ENCODE peak calls at places on chromosomes 4 and X, in ten cellular contexts. W, G, O, J, K, N, F, X, R and Z are unnamed samples.

GRCh38 chrX:10666102-10666501 is 45.7 kb upstream of the MID1 start:
- DNase-seq in O (no peak), G (no peak), N (no peak), F (no peak), R (no peak), K (no peak), J (no peak), X (no peak), W (no peak), Z (no peak)

GRCh38 chr4:148076964-148077363 is 345.1 kb downstream of the ARHGAP10 start:
- DNase-seq in J (no peak), N (no peak), G (no peak), F (no peak), R (no peak), W (no peak), O (no peak), X (no peak), K (no peak), Z (no peak)

GRCh38 chrX:40090050-40090804 is 7.5 kb downstream of the BCOR start:
- DNase-seq in O (no peak), R (no peak), K (no peak), F (no peak), J (no peak), X (no peak), W (peak), N (peak), G (no peak), Z (no peak)

GRCh38 chrX:149540621-149541520 is at the start of gene EOLA1:
- DNase-seq in O (peak), R (peak), K (peak), N (no peak), G (peak), J (peak), W (peak), X (no peak), F (peak), Z (peak)

GRCh38 chr4:147734496-147734895 is 2.6 kb downstream of the ARHGAP10 start:
- DNase-seq in W (no peak), G (no peak), X (no peak), R (no peak), F (no peak), K (no peak), N (no peak), O (no peak), J (no peak), Z (no peak)

GRCh38 chr4:67909910-67910905 is 26.4 kb upstream of the TMPRSS11D start:
- DNase-seq in N (no peak), K (no peak), J (no peak), F (no peak), G (no peak), R (no peak), W (no peak), O (no peak), X (no peak), Z (no peak)

GRCh38 chr4:150591284-150591874 is 9.4 kb downstream of the MAB21L2 start:
- DNase-seq in W (no peak), N (no peak), R (no peak), F (no peak), J (no peak), X (no peak), G (no peak), K (no peak), O (no peak), Z (peak)

GRCh38 chr4:20612313-20612712 is 87.9 kb upstream of the PACRGL start:
- DNase-seq in K (no peak), X (no peak), F (no peak), N (no peak), R (no peak), J (no peak), W (no peak), O (no peak), G (no peak), Z (no peak)

GRCh38 chrX:139826065-139827044 is 106.5 kb downstream of the ATP11C start:
- DNase-seq in G (no peak), W (peak), O (no peak), X (no peak), N (no peak), R (peak), F (no peak), J (no peak), K (peak), Z (no peak)

GRCh38 chrX:153667281-153667831 is 6.3 kb downstream of the PNCK start:
- DNase-seq in N (no peak), O (peak), R (no peak), W (no peak), G (no peak), K (no peak), J (no peak), X (no peak), F (no peak), Z (no peak)

GRCh38 chr4:128846063-128846462 is 36.6 kb downstream of the JADE1 start:
- DNase-seq in F (no peak), G (no peak), N (no peak), O (no peak), W (peak), X (no peak), J (no peak), R (no peak), K (no peak), Z (no peak)

GRCh38 chrX:108397627-108398392 is 40.4 kb downstream of the COL4A6 start:
- DNase-seq in R (no peak), N (no peak), F (no peak), W (no peak), J (no peak), X (peak), K (no peak), O (no peak), G (no peak), Z (no peak)

GRCh38 chr4:182540496-182540895 is 297.3 kb downstream of the TENM3 start:
- DNase-seq in J (no peak), O (no peak), X (no peak), W (no peak), R (no peak), K (no peak), N (no peak), G (no peak), F (no peak), Z (no peak)

GRCh38 chr4:76216521-76216920 is 2.9 kb upstream of the SCARB2 start:
- DNase-seq in W (no peak), O (peak), N (no peak), X (no peak), K (no peak), R (no peak), G (no peak), J (no peak), F (no peak), Z (no peak)

GRCh38 chr4:87228561-87228860 is 8.1 kb upstream of the KLHL8 start:
- DNase-seq in N (no peak), F (no peak), G (no peak), R (no peak), X (no peak), K (no peak), W (no peak), J (no peak), O (no peak), Z (no peak)

GRCh38 chr4:184746532-184746870 is 12.6 kb upstream of the CENPU start:
- DNase-seq in G (peak), F (no peak), R (peak), W (peak), J (peak), K (peak), N (peak), X (peak), O (no peak), Z (no peak)

GRCh38 chr4:54215379-54216072 is 13.6 kb upstream of the PDGFRA start:
- DNase-seq in O (no peak), X (no peak), F (no peak), K (no peak), J (no peak), N (no peak), W (no peak), R (no peak), G (no peak), Z (no peak)

GRCh38 chr4:6991249-6991648 is 51.9 kb upstream of the TADA2B start:
- DNase-seq in G (no peak), F (no peak), J (peak), R (no peak), N (no peak), O (no peak), X (no peak), W (no peak), K (no peak), Z (peak)

GRCh38 chrX:134658002-134658401 is 269 bp downstream of the PLAC1 start:
- DNase-seq in G (no peak), W (no peak), J (no peak), K (no peak), R (no peak), X (no peak), F (no peak), N (no peak), O (no peak), Z (no peak)

GRCh38 chr4:81173213-81173612 is 41.8 kb downstream of the PRKG2 start:
- DNase-seq in F (no peak), J (no peak), G (no peak), O (no peak), R (no peak), X (no peak), W (no peak), K (no peak), N (no peak), Z (no peak)

GRCh38 chr4:53185853-53186590 is 179.8 kb downstream of the SCFD2 start:
- DNase-seq in W (no peak), X (no peak), F (no peak), O (no peak), R (no peak), J (no peak), G (no peak), K (no peak), N (no peak), Z (no peak)

GRCh38 chr4:78784255-78784654 is 8.1 kb downstream of the BMP2K start:
- DNase-seq in J (no peak), G (no peak), R (peak), K (no peak), W (no peak), F (no peak), O (no peak), X (no peak), N (no peak), Z (no peak)

GRCh38 chrX:133414399-133415275 is 652 bp downstream of the GPC4 start:
- DNase-seq in O (peak), J (no peak), X (no peak), W (no peak), K (no peak), F (no peak), R (no peak), N (peak), G (peak), Z (peak)

GRCh38 chr4:99847362-99847976 is 30.8 kb downstream of the DAPP1 start:
- DNase-seq in J (no peak), X (no peak), R (no peak), W (no peak), N (no peak), G (peak), F (no peak), O (no peak), K (no peak), Z (no peak)

GRCh38 chrX:3384330-3384729 is 37.9 kb upstream of the MXRA5 start:
- DNase-seq in R (no peak), O (no peak), N (no peak), X (no peak), J (no peak), K (no peak), F (no peak), W (no peak), G (no peak), Z (no peak)

GRCh38 chr4:31807036-31807435 is 1086.9 kb downstream of the PCDH7 start:
- DNase-seq in K (no peak), W (no peak), N (no peak), G (no peak), R (no peak), X (no peak), F (no peak), J (no peak), O (no peak), Z (no peak)

GRCh38 chrX:30582664-30583063 is 5.1 kb upstream of the TASL start:
- DNase-seq in J (no peak), X (no peak), K (no peak), N (no peak), R (no peak), W (no peak), O (no peak), G (no peak), F (no peak), Z (no peak)

GRCh38 chr4:181711387-181711786 is 531.8 kb upstream of the TENM3 start:
- DNase-seq in K (no peak), J (no peak), O (no peak), N (no peak), G (no peak), F (no peak), W (no peak), X (no peak), R (no peak), Z (no peak)

GRCh38 chrX:134377537-134377936 is 82.4 kb upstream of the HPRT1 start:
- DNase-seq in O (no peak), K (no peak), X (no peak), F (no peak), G (peak), R (no peak), N (peak), J (no peak), W (peak), Z (no peak)

GRCh38 chrX:71282514-71283408 is 674 bp upstream of the NONO start:
- DNase-seq in J (no peak), W (no peak), N (no peak), F (no peak), O (no peak), G (peak), K (no peak), R (peak), X (peak), Z (no peak)

GRCh38 chrX:34778961-34779360 is 121.9 kb upstream of the TMEM47 start:
- DNase-seq in N (no peak), K (no peak), F (no peak), W (no peak), R (peak), O (no peak), J (no peak), X (no peak), G (no peak), Z (no peak)

GRCh38 chr4:10456270-10457254 is 664 bp downstream of the ZNF518B start:
- DNase-seq in F (peak), J (no peak), O (peak), N (peak), G (peak), X (peak), R (no peak), W (peak), K (peak), Z (peak)

GRCh38 chrX:40845331-40845911 is 110.1 kb upstream of the MED14 start:
- DNase-seq in G (peak), X (no peak), O (no peak), W (no peak), K (no peak), J (no peak), N (peak), F (no peak), R (peak), Z (no peak)

GRCh38 chr4:17347445-17347844 is 164.4 kb downstream of the QDPR start:
- DNase-seq in K (no peak), O (no peak), X (peak), W (peak), R (no peak), G (peak), J (no peak), F (no peak), N (no peak), Z (no peak)

GRCh38 chr4:64068096-64068495 is 341.2 kb downstream of the TECRL start:
- DNase-seq in R (no peak), G (no peak), W (no peak), X (no peak), O (no peak), F (no peak), N (no peak), J (no peak), K (no peak), Z (no peak)

GRCh38 chr4:183097251-183098079 is 1.6 kb upstream of the WWC2 start:
- DNase-seq in W (no peak), G (no peak), F (peak), J (no peak), N (peak), K (peak), O (peak), R (no peak), X (no peak), Z (no peak)

GRCh38 chr4:173560896-173561295 is 30.9 kb upstream of the HAND2 start:
- DNase-seq in N (no peak), K (no peak), X (no peak), W (no peak), J (no peak), G (no peak), O (no peak), R (no peak), F (no peak), Z (no peak)

GRCh38 chr4:8274772-8275241 is 5.3 kb downstream of the HTRA3 start:
- DNase-seq in F (no peak), G (peak), K (peak), J (peak), W (peak), O (peak), R (peak), X (no peak), N (peak), Z (peak)
- TF ChIP-seq CTCF in F (no peak), G (no peak), K (no peak), J (peak), W (no peak), O (no peak), R (peak), X (no peak), N (peak), Z (peak)

GRCh38 chrX:19814778-19815177 is 72.6 kb downstream of the SH3KBP1 start:
- DNase-seq in K (no peak), N (no peak), X (no peak), J (no peak), O (no peak), W (no peak), G (no peak), F (no peak), R (no peak), Z (no peak)

GRCh38 chrX:19811807-19812604 is 75.4 kb downstream of the SH3KBP1 start:
- DNase-seq in O (no peak), J (no peak), G (no peak), R (no peak), X (no peak), K (no peak), W (no peak), N (no peak), F (no peak), Z (no peak)

GRCh38 chrX:19810370-19810769 is 77.0 kb downstream of the SH3KBP1 start:
- DNase-seq in R (no peak), K (no peak), N (no peak), F (no peak), G (no peak), X (no peak), O (no peak), W (no peak), J (no peak), Z (no peak)

GRCh38 chrX:19810809-19811208 is 76.6 kb downstream of the SH3KBP1 start:
- DNase-seq in K (no peak), W (no peak), N (no peak), R (no peak), J (no peak), O (no peak), G (no peak), X (no peak), F (no peak), Z (no peak)

DNA sequence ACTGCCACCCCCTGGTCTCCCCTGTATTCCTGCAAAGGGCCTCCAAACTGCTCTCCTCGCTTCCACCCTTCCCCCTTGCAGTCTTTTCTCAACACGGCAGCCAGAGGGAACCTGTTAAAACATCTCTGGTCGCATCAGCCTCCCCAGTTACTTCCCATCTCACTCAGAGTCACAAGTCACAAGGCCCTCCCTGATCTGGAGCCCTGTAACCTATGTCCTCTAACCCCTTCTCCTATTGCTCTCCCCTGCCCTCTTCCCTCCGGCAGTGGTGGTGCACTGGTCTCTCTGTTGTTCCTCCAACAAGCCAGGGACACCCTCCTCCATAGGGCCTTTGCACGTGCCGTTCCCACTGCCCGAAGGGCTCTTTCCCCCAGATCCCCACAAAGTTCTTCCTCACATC is 73.2 kb downstream of the SH3KBP1 start:
- DNase-seq in K (peak), G (no peak), O (no peak), F (no peak), X (no peak), J (no peak), W (no peak), N (no peak), R (no peak), Z (no peak)
- TF ChIP-seq CTCF in K (no peak), G (no peak), O (no peak), F (no peak), X (no peak), J (no peak), W (no peak), N (no peak), R (no peak), Z (no peak)

GRCh38 chr4:95835672-95836071 is 4.2 kb upstream of the PDHA2 start:
- DNase-seq in R (no peak), W (no peak), J (no peak), G (peak), O (no peak), X (no peak), N (no peak), F (no peak), K (no peak), Z (no peak)
- TF ChIP-seq CTCF in R (no peak), W (no peak), J (peak), G (no peak), O (no peak), X (no peak), N (no peak), F (no peak), K (no peak), Z (peak)

GRCh38 chrX:83419030-83419792 is 88.9 kb upstream of the POU3F4 start:
- DNase-seq in W (no peak), N (no peak), R (no peak), X (no peak), G (no peak), K (no peak), F (no peak), O (no peak), J (no peak), Z (no peak)

GRCh38 chrX:83416273-83416672 is 91.8 kb upstream of the POU3F4 start:
- DNase-seq in N (no peak), O (no peak), F (no peak), K (no peak), J (no peak), X (no peak), R (no peak), G (no peak), W (no peak), Z (no peak)
- TF ChIP-seq CTCF in N (no peak), O (no peak), F (no peak), K (no peak), J (peak), X (peak), R (no peak), G (no peak), W (no peak), Z (no peak)

GRCh38 chrX:8323356-8323755 is 141.3 kb upstream of the VCX3B start:
- DNase-seq in J (no peak), O (no peak), R (no peak), X (no peak), G (peak), W (no peak), K (no peak), N (no peak), F (no peak), Z (no peak)
- TF ChIP-seq CTCF in J (no peak), O (no peak), R (no peak), X (no peak), G (no peak), W (no peak), K (no peak), N (no peak), F (no peak), Z (no peak)